ENCODE peak calls at places on chromosomes 1 and 21, in ten cellular contexts. A is upper lobe of right lung, D is transverse colon, V is endodermal cell, L is tibial artery, G is fibroblast of lung, S is aorta, W is ovary, C is H1, X is uterus. M is an unnamed sample. For H3K9me3 and H3K36me3, the result is how much of the 10 kb centered on the place peaks cover.

GRCh38 chr1:18452550-18452949 is 28.2 kb upstream of the KLHDC7A start:
- DNase-seq in D (no peak), S (no peak), A (no peak), G (no peak), X (no peak), C (no peak), V (peak), L (no peak), W (no peak), M (no peak)

GRCh38 chr1:208177656-208178055 is 66.5 kb downstream of the PLXNA2 start:
- DNase-seq in V (peak), L (no peak), D (peak), X (no peak), G (peak), W (no peak), S (no peak), C (no peak), A (no peak), M (no peak)

GRCh38 chr1:2523891-2524609 is 2.3 kb downstream of the PANK4 start:
- DNase-seq in S (no peak), C (no peak), W (no peak), V (no peak), A (no peak), G (no peak), L (no peak), X (no peak), D (peak), M (no peak)

GRCh38 chr1:187928288-187928687 is 1099.5 kb downstream of the PLA2G4A start:
- DNase-seq in C (peak), D (no peak), X (no peak), A (no peak), L (no peak), W (no peak), S (no peak), V (peak), G (peak), M (no peak)

GRCh38 chr1:64100791-64101190 is 102.6 kb upstream of the UBE2U start:
- DNase-seq in L (no peak), S (no peak), X (no peak), D (no peak), A (no peak), C (no peak), V (no peak), G (peak), W (no peak), M (no peak)

GRCh38 chr1:218600968-218601367 is 255.8 kb downstream of the TGFB2 start:
- DNase-seq in V (no peak), X (no peak), C (no peak), S (no peak), G (peak), A (no peak), D (no peak), L (no peak), W (no peak), M (no peak)

GRCh38 chr21:25953659-25954058 is 216.9 kb downstream of the APP start:
- DNase-seq in C (no peak), D (no peak), A (no peak), G (peak), X (no peak), L (no peak), V (no peak), S (no peak), W (no peak), M (no peak)

GRCh38 chr1:2258996-2259395 is 30.9 kb downstream of the SKI start:
- DNase-seq in A (no peak), S (no peak), L (no peak), D (no peak), X (no peak), V (no peak), W (no peak), G (no peak), C (no peak), M (no peak)

GRCh38 chr1:9573723-9574122 is 15.0 kb upstream of the TMEM201 start:
- DNase-seq in C (no peak), D (no peak), L (no peak), A (no peak), V (peak), S (no peak), X (no peak), G (no peak), W (no peak), M (no peak)

GRCh38 chr1:32894019-32894600 is 7.1 kb downstream of the TMEM54 start:
- DNase-seq in G (no peak), L (peak), W (no peak), X (no peak), A (peak), S (no peak), C (no peak), V (peak), D (no peak), M (no peak)

GRCh38 chr1:198018529-198018928 is 101.4 kb downstream of the LHX9 start:
- DNase-seq in W (no peak), S (no peak), A (no peak), V (no peak), X (no peak), L (no peak), C (no peak), D (no peak), G (peak), M (no peak)

GRCh38 chr1:192557841-192558595 is 17.6 kb upstream of the RGS1 start:
- DNase-seq in A (no peak), V (no peak), L (no peak), C (no peak), G (peak), S (no peak), D (no peak), W (no peak), X (no peak), M (no peak)

GRCh38 chr1:94526152-94526551 is 15.4 kb downstream of the F3 start:
- DNase-seq in A (no peak), G (peak), D (no peak), W (no peak), C (no peak), V (no peak), L (no peak), X (no peak), S (no peak), M (no peak)
- H3K27ac ChIP-seq in A (no peak), G (no peak), D (no peak), W (no peak), C (no peak), V (no peak), L (no peak), X (no peak), S (no peak), M (no peak)

GRCh38 chr1:228238461-228238860 is 30.6 kb downstream of the OBSCN start:
- DNase-seq in X (no peak), W (no peak), L (no peak), G (no peak), A (no peak), S (no peak), V (peak), C (no peak), D (no peak), M (no peak)

GRCh38 chr1:228242313-228242864 is 34.5 kb downstream of the OBSCN start:
- DNase-seq in X (no peak), C (no peak), L (no peak), W (no peak), S (no peak), A (no peak), D (no peak), V (no peak), G (no peak), M (no peak)

GRCh38 chr1:228241259-228241658 is 33.4 kb downstream of the OBSCN start:
- DNase-seq in X (no peak), D (no peak), C (no peak), S (no peak), L (no peak), G (no peak), V (peak), W (no peak), A (no peak), M (no peak)

GRCh38 chr1:228243093-228243492 is 35.2 kb downstream of the OBSCN start:
- DNase-seq in A (no peak), V (peak), D (no peak), W (no peak), G (no peak), C (no peak), S (no peak), X (no peak), L (no peak), M (no peak)

GRCh38 chr1:228240411-228241240 is 32.8 kb downstream of the OBSCN start:
- DNase-seq in L (no peak), C (no peak), S (no peak), A (no peak), X (no peak), D (no peak), G (no peak), W (no peak), V (peak), M (no peak)
- H3K9me3 ChIP-seq in L (under half), C (under half), S (under half), A (under half), X (under half), D (under half), G (under half), W (under half), V (half or more), M (under half)

DNA sequence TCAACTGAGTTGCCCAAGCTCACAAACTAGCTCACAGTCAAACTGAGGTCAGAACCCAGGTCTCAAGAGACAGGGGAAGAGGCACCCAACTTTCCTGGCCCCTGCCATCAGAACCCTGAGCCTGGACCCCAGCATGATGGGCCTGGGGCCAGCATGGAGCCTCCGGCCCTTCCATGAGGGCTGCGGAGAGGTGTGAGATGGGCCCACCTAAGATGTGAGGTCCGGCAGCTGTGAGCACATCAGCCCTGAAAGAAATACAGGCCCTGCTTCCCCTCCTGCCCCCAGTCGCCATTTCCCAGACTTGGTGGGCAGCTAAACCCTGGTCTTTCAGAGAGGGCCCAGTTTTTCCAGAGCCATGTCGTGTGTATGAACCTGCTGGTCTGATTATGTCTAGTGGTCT is 30.6 kb downstream of the QSOX1 start:
- DNase-seq in L (no peak), V (no peak), A (peak), S (no peak), G (no peak), X (no peak), C (no peak), D (no peak), W (no peak), M (peak)
- H3K36me3 ChIP-seq in L (under half), V (under half), A (half or more), S (under half), G (half or more), X (under half), C (under half), D (under half), W (under half), M (half or more)

DNA sequence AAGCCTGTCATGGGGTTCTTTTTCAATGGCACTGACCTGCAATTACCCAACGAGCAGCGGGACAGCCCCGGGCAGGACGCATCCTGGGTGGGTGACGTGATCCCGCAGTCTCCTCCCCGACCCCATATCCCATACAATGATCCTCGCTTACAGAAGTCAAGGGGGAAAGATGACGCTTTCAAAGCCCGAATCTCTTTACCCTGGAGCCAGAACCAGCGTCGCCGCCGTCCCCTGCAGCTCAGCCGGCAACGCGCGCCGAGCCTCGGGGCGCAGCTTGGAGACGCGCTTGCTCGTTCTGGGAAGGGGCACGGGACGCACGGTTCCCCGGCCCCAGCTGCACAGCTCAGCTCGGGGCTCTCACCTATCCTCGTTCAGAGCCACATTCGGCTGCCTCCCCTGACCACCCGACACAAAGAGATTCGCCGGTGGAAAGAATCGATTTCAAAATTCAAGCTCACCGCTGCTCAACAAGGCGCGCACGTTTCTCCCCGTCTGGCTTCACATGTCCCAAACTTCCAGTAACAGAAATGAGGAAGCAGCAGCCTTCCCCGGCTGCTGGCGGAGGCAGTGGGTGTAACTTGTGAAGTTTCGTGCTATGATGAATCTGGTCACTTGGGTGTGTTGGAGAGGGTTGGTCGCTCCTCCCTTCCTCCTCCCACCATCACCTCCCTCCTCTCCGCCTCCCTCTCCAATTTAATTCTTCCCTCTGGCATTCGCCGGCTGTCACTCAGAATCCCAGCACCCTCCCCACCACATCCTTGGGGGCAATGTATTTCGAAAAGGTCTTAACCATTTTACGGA is at the start of gene TIAM1:
- DNase-seq in W (no peak), V (peak), G (peak), C (peak), L (peak), X (peak), A (peak), S (peak), D (peak), M (no peak)
- H3K27ac ChIP-seq in W (no peak), V (peak), G (no peak), C (peak), L (no peak), X (no peak), A (peak), S (no peak), D (peak), M (peak)

GRCh38 chr1:238823416-238823815 is 563.0 kb upstream of the CHRM3 start:
- DNase-seq in C (no peak), L (no peak), S (no peak), A (no peak), G (no peak), D (no peak), W (no peak), X (no peak), V (no peak), M (no peak)
- H3K9me3 ChIP-seq in C (under half), L (under half), S (under half), A (under half), G (under half), D (under half), W (under half), X (under half), V (under half), M (under half)

GRCh38 chr1:248843687-248844086 is 5.7 kb downstream of the ZNF672 start:
- DNase-seq in X (no peak), S (no peak), D (no peak), W (no peak), L (peak), C (no peak), V (no peak), A (no peak), G (no peak), M (no peak)
- H3K36me3 ChIP-seq in X (under half), S (under half), D (under half), W (under half), L (under half), C (under half), V (under half), A (under half), G (under half), M (under half)

GRCh38 chr1:89822109-89822962 is 1.5 kb downstream of the LRRC8D start:
- DNase-seq in S (no peak), W (no peak), D (peak), X (no peak), A (no peak), L (no peak), G (no peak), C (no peak), V (peak), M (no peak)
- H3K27ac ChIP-seq in S (no peak), W (no peak), D (peak), X (no peak), A (peak), L (no peak), G (no peak), C (peak), V (no peak), M (peak)

DNA sequence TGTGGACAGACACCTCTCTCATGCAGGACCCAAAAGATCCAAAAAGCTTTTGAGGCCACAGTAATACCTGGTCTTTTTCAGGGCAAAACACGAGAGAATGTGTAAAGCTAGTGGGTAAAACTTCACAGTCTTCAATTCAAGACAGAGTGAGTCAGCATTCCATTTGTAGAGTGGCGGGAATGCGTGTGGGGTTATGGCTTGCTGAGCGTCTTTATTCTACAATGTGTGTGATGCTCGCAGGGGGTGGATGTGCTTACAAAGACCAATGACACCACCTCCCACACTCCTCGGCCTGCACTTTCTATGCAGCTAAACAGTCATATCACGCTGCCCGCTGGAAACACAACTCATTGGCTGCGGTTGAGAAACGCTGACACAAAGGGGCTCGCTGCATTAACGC is 298.4 kb downstream of the PCP4 start:
- DNase-seq in C (no peak), G (peak), L (no peak), D (no peak), W (no peak), V (peak), S (no peak), X (no peak), A (no peak), M (peak)
- H3K9me3 ChIP-seq in C (under half), G (under half), L (under half), D (under half), W (under half), V (under half), S (under half), X (under half), A (under half), M (under half)

M was measured in suprapubic skin.